ENCODE peak calls at places on chromosomes 7 and 10, in five cellular contexts. L, Z, U, X and V are unnamed samples.

GRCh38 chr7:99042957-99043356 is 101.0 kb downstream of the SMURF1 start:
- DNase-seq in U (no peak), X (peak), Z (no peak), L (no peak), V (no peak)

GRCh38 chr7:155951554-155952158 is 139.4 kb upstream of the SHH start:
- DNase-seq in L (no peak), U (no peak), Z (no peak), X (peak), V (peak)

GRCh38 chr7:111752022-111752582 is 189.8 kb upstream of the IMMP2L start:
- DNase-seq in U (peak), Z (peak), L (no peak), X (peak), V (no peak)

GRCh38 chr7:130379551-130380120 is 658 bp upstream of the CPA1 start:
- DNase-seq in Z (no peak), X (no peak), L (no peak), U (no peak), V (no peak)

GRCh38 chr7:51949726-51950644 is 633.4 kb upstream of the COBL start:
- DNase-seq in U (no peak), L (no peak), Z (no peak), X (no peak), V (peak)

GRCh38 chr7:70681847-70682350 is 450.0 kb upstream of the GALNT17 start:
- DNase-seq in Z (no peak), X (no peak), U (peak), L (no peak), V (no peak)

GRCh38 chr7:36564500-36564899 is 159.8 kb downstream of the AOAH start:
- DNase-seq in L (no peak), Z (no peak), X (no peak), U (peak), V (no peak)

GRCh38 chr7:81232084-81232799 is 313.4 kb upstream of the SEMA3C start:
- DNase-seq in L (no peak), U (no peak), X (no peak), Z (no peak), V (no peak)

GRCh38 chr10:124732931-124733536 is 11.1 kb downstream of the FAM53B start:
- DNase-seq in U (peak), Z (no peak), L (no peak), X (no peak), V (no peak)

GRCh38 chr10:67476201-67476600 is 219.8 kb downstream of the CTNNA3 start:
- DNase-seq in L (no peak), Z (no peak), U (no peak), X (no peak), V (no peak)

GRCh38 chr7:28096713-28097112 is 83.9 kb downstream of the JAZF1 start:
- DNase-seq in Z (peak), X (peak), L (no peak), U (peak), V (no peak)

GRCh38 chr7:14836006-14836405 is 66.5 kb downstream of the DGKB start:
- DNase-seq in L (no peak), X (no peak), U (no peak), Z (no peak), V (no peak)

GRCh38 chr10:46247808-46248569 is 38.8 kb upstream of the ANTXRL start:
- DNase-seq in X (no peak), L (no peak), U (no peak), Z (no peak), V (no peak)

GRCh38 chr7:12067156-12067831 is 143.8 kb upstream of the TMEM106B start:
- DNase-seq in X (peak), L (peak), U (peak), Z (peak), V (no peak)

GRCh38 chr7:2157473-2158279 is 75.1 kb downstream of the MAD1L1 start:
- DNase-seq in U (no peak), Z (peak), L (peak), X (peak), V (no peak)

GRCh38 chr7:137820677-137821420 is 25.9 kb downstream of the DGKI start:
- DNase-seq in L (peak), X (peak), Z (peak), U (no peak), V (no peak)

GRCh38 chr10:120012133-120012405 is 119.5 kb downstream of the SEC23IP start:
- DNase-seq in Z (no peak), U (no peak), X (no peak), L (no peak), V (no peak)

GRCh38 chr10:9762966-9763656 is 1254.6 kb upstream of the CELF2 start:
- DNase-seq in X (peak), L (peak), U (no peak), Z (no peak), V (no peak)

GRCh38 chr10:11797847-11798633 is 25.1 kb upstream of the PROSER2 start:
- DNase-seq in L (no peak), U (no peak), X (no peak), Z (no peak), V (no peak)

GRCh38 chr7:904847-905246 is 28.5 kb downstream of the GET4 start:
- DNase-seq in Z (no peak), U (no peak), X (peak), L (no peak), V (no peak)

GRCh38 chr10:93410697-93411348 is 71.3 kb downstream of the MYOF start:
- DNase-seq in U (no peak), X (no peak), Z (no peak), L (no peak), V (no peak)

GRCh38 chr10:44569193-44570091 is 184.5 kb upstream of the CXCL12 start:
- DNase-seq in Z (peak), L (peak), X (peak), U (no peak), V (no peak)

GRCh38 chr10:13993169-13993568 is 337.6 kb downstream of the FRMD4A start:
- DNase-seq in Z (no peak), X (peak), U (no peak), L (peak), V (no peak)

GRCh38 chr10:13989616-13990015 is 341.1 kb downstream of the FRMD4A start:
- DNase-seq in Z (no peak), U (no peak), X (no peak), L (no peak), V (no peak)

GRCh38 chr10:13990918-13991317 is 339.8 kb downstream of the FRMD4A start:
- DNase-seq in Z (peak), U (no peak), X (peak), L (no peak), V (no peak)

GRCh38 chr10:13990392-13990805 is 340.3 kb downstream of the FRMD4A start:
- DNase-seq in U (no peak), L (no peak), Z (peak), X (peak), V (no peak)

GRCh38 chr10:13991353-13991752 is 339.4 kb downstream of the FRMD4A start:
- DNase-seq in X (no peak), Z (no peak), L (no peak), U (no peak), V (no peak)
- H3K4me3 ChIP-seq in X (no peak), Z (peak), L (no peak), U (no peak), V (no peak)

DNA sequence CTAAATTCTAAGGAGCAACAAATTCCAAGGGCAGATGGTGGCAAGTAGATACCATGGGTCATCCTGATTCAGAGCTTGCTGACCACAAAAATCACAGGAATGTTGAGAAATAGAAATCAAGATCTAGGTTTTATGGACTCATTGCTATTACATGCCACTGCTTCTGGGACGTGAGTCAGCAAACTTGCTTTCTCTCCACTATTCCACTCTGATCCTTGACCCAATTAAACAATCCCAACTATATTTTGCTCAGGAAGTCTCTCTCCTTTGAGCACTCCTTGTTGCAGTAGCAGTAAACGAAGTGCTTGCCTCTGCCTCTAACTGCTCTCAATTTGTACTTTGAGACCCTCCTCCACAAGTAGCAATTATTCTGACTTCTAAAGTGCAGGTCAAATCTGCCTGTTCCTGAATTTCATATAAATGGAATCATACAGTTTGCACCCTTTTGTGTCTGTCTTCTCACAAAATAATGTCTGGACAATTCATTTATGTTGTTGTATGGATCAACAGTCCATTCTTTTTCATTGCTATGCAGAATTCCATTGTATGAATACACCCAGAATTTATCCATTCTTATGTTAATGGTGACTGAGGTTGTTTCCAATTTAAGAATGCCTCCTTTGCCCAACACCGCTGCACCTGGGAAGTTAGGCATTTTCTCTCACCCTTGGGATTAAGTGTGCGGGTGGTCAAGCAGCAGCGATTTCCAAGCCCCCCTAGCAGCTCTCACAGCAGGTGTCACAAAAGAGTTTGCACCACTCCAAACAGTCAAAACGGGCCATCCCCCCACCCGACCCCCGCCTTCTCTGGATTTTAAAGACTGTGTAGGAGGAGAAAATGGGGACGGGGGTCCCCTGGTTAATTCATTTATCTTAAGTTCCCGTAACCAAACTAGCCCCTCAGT is 35.9 kb downstream of the ACSM6 start:
- DNase-seq in U (no peak), L (peak), X (peak), Z (no peak), V (peak)
- H3K4me3 ChIP-seq in U (no peak), L (no peak), X (no peak), Z (peak), V (no peak)

GRCh38 chr7:38179719-38180333 is 1.8 kb downstream of the STARD3NL start:
- DNase-seq in Z (no peak), X (peak), U (no peak), L (no peak), V (no peak)
- H3K4me3 ChIP-seq in Z (peak), X (peak), U (no peak), L (peak), V (no peak)

GRCh38 chr10:72285972-72286521 is 12.3 kb downstream of the DDIT4 start:
- DNase-seq in Z (no peak), L (no peak), X (peak), U (no peak), V (no peak)
- H3K4me3 ChIP-seq in Z (no peak), L (no peak), X (no peak), U (no peak), V (no peak)

GRCh38 chr7:151756076-151756731 is 120.7 kb downstream of the PRKAG2 start:
- DNase-seq in X (peak), Z (no peak), U (no peak), L (no peak), V (peak)

GRCh38 chr7:151754688-151755130 is 122.2 kb downstream of the PRKAG2 start:
- DNase-seq in U (no peak), L (no peak), X (no peak), Z (no peak), V (no peak)

GRCh38 chr7:151757274-151757673 is 119.6 kb downstream of the PRKAG2 start:
- DNase-seq in U (no peak), L (no peak), Z (no peak), X (no peak), V (no peak)

GRCh38 chr7:151755131-151755787 is 121.7 kb downstream of the PRKAG2 start:
- DNase-seq in L (no peak), Z (no peak), U (no peak), X (peak), V (no peak)

GRCh38 chr7:151756866-151757265 is 120.0 kb downstream of the PRKAG2 start:
- DNase-seq in U (no peak), L (no peak), X (no peak), Z (no peak), V (no peak)
- H3K4me3 ChIP-seq in U (no peak), L (no peak), X (no peak), Z (no peak), V (no peak)